ENCODE peak calls at places on chromosomes 1 and 21, in five cellular contexts. H, Z, W, A and Q are unnamed samples.

GRCh38 chr1:35544976-35545375 is 12.2 kb downstream of the KIAA0319L start:
- DNase-seq in H (no peak), Z (peak; percentile 58), W (peak; percentile 34), A (no peak), Q (peak; percentile 38)

GRCh38 chr1:159055181-159055621 is 21.4 kb downstream of the AIM2 start:
- DNase-seq in H (no peak), Z (no peak), W (no peak), A (no peak), Q (no peak)

GRCh38 chr1:200912737-200913407 is 18.2 kb downstream of the INAVA start:
- DNase-seq in H (no peak), Z (no peak), W (no peak), A (no peak), Q (no peak)

GRCh38 chr1:159171254-159171687 is at the start of gene CADM3:
- DNase-seq in H (no peak), Z (peak; percentile 74), W (no peak), A (no peak), Q (no peak)

GRCh38 chr1:207866471-207867135 is 44.3 kb downstream of the CD34 start:
- DNase-seq in H (no peak), Z (no peak), W (no peak), A (no peak), Q (no peak)

GRCh38 chr1:26020941-26021646 is 481 bp upstream of the EXTL1 start:
- DNase-seq in H (no peak), Z (no peak), W (no peak), A (no peak), Q (no peak)

GRCh38 chr1:179822107-179822506 is 55.5 kb downstream of the TOR1AIP2 start:
- DNase-seq in H (no peak), Z (no peak), W (no peak), A (no peak), Q (no peak)

GRCh38 chr1:15177710-15178166 is 24.2 kb downstream of the TMEM51 start:
- DNase-seq in H (no peak), Z (no peak), W (peak; percentile 98), A (no peak), Q (no peak)

GRCh38 chr1:177706977-177707376 is 262.9 kb downstream of the SEC16B start:
- DNase-seq in H (no peak), Z (no peak), W (no peak), A (no peak), Q (no peak)

GRCh38 chr1:175537571-175537970 is 205.8 kb downstream of the TNR start:
- DNase-seq in H (no peak), Z (peak; percentile 7), W (no peak), A (no peak), Q (no peak)

GRCh38 chr21:22314963-22315362 is 1316.8 kb downstream of the NCAM2 start:
- DNase-seq in H (no peak), Z (no peak), W (no peak), A (no peak), Q (no peak)

GRCh38 chr1:154707901-154708514 is 100.0 kb upstream of the ADAR start:
- DNase-seq in H (no peak), Z (no peak), W (no peak), A (no peak), Q (no peak)

GRCh38 chr1:162177126-162177525 is 107.6 kb downstream of the NOS1AP start:
- DNase-seq in H (no peak), Z (no peak), W (no peak), A (no peak), Q (no peak)

GRCh38 chr21:42118901-42119300 is 47.8 kb downstream of the UMODL1 start:
- DNase-seq in H (no peak), Z (peak; percentile 77), W (peak; percentile 65), A (no peak), Q (no peak)

GRCh38 chr1:59071289-59071688 is 225.6 kb upstream of the FGGY start:
- DNase-seq in H (no peak), Z (no peak), W (no peak), A (no peak), Q (peak; percentile 71)

GRCh38 chr1:152735648-152736047 is 22.2 kb upstream of the KPRP start:
- DNase-seq in H (no peak), Z (no peak), W (no peak), A (no peak), Q (peak; percentile 12)

GRCh38 chr1:16075337-16076002 is 2.0 kb upstream of the FAM131C start:
- DNase-seq in H (no peak), Z (no peak), W (no peak), A (no peak), Q (no peak)

GRCh38 chr21:32702702-32703101 is 25.1 kb downstream of the SYNJ1 start:
- DNase-seq in H (no peak), Z (no peak), W (no peak), A (no peak), Q (no peak)